ENCODE peak calls at places on chromosomes 16 and 17, in five cellular contexts. A, S, G, V and O are unnamed samples.

GRCh38 chr17:28612936-28613872 is 781 bp downstream of the RSKR start:
- DNase-seq in A (peak; percentile 21), S (no peak), G (peak; percentile 26), V (peak; percentile 75), O (peak; percentile 18)

GRCh38 chr16:27326738-27327585 is 13.2 kb downstream of the IL4R start:
- DNase-seq in A (peak; percentile 77), S (peak; percentile 61), G (peak; percentile 55), V (peak; percentile 73), O (peak; percentile 60)

GRCh38 chr17:48134912-48135480 is 27.4 kb downstream of the SNX11 start:
- DNase-seq in A (no peak), S (no peak), G (no peak), V (no peak), O (no peak)

GRCh38 chr16:12095275-12096161 is 119.0 kb downstream of the SNX29 start:
- DNase-seq in A (peak; percentile 70), S (peak; percentile 67), G (peak; percentile 55), V (peak; percentile 81), O (peak; percentile 56)

GRCh38 chr17:57257213-57257873 is 1.0 kb downstream of the MSI2 start:
- DNase-seq in A (peak; percentile 20), S (no peak), G (no peak), V (peak; percentile 30), O (peak; percentile 23)

GRCh38 chr16:88940196-88941050 is 36.6 kb downstream of the CBFA2T3 start:
- DNase-seq in A (no peak), S (peak; percentile 82), G (no peak), V (peak; percentile 60), O (no peak)

GRCh38 chr17:11954961-11955360 is 42.3 kb downstream of the ZNF18 start:
- DNase-seq in A (no peak), S (no peak), G (no peak), V (no peak), O (no peak)

GRCh38 chr17:59329558-59330313 is 1.7 kb upstream of the YPEL2 start:
- DNase-seq in A (peak; percentile 66), S (no peak), G (peak; percentile 58), V (peak; percentile 92), O (peak; percentile 61)

GRCh38 chr16:35398208-35398607 is 1938.8 kb downstream of the TP53TG3F start:
- DNase-seq in A (no peak), S (no peak), G (no peak), V (no peak), O (no peak)

GRCh38 chr16:57186630-57187507 is 740 bp downstream of the RSPRY1 start:
- DNase-seq in A (peak; percentile 39), S (no peak), G (peak; percentile 16), V (peak; percentile 58), O (peak; percentile 32)

GRCh38 chr16:11977206-11978041 is 890 bp downstream of the SNX29 start:
- DNase-seq in A (peak; percentile 24), S (no peak), G (peak; percentile 11), V (no peak), O (no peak)

GRCh38 chr16:83802135-83802534 is 5.6 kb upstream of the HSBP1 start:
- DNase-seq in A (no peak), S (no peak), G (no peak), V (peak; percentile 46), O (no peak)

GRCh38 chr17:17922198-17922901 is 49.9 kb downstream of the TOM1L2 start:
- DNase-seq in A (no peak), S (no peak), G (no peak), V (peak; percentile 86), O (no peak)

GRCh38 chr16:56298948-56299602 is 107.8 kb downstream of the GNAO1 start:
- DNase-seq in A (no peak), S (no peak), G (no peak), V (peak; percentile 66), O (no peak)

GRCh38 chr17:50326831-50327364 is 19.0 kb upstream of the XYLT2 start:
- DNase-seq in A (no peak), S (no peak), G (no peak), V (no peak), O (no peak)

GRCh38 chr17:958712-959451 is 20.7 kb downstream of the NXN start:
- DNase-seq in A (no peak), S (no peak), G (no peak), V (peak; percentile 33), O (no peak)